ENCODE peak calls at places on chromosomes 12 and 14, in six cellular contexts. C is tibial nerve, O is SK-N-SH, A is A549, E is ovary, G is transverse colon. J is an unnamed sample.
A peak's percentile ranks its signal among the peaks of the same experiment; 100 is the strongest.

GRCh38 chr12:78018146-78018910 is 187.6 kb downstream of the NAV3 start:
- DNase-seq in O (no peak), C (no peak), E (no peak), A (no peak), G (no peak), J (peak; percentile 70)

GRCh38 chr12:46499901-46500300 is 127.3 kb upstream of the SLC38A2 start:
- DNase-seq in C (no peak), A (no peak), G (no peak), E (no peak), O (no peak), J (no peak)

GRCh38 chr12:105420046-105420445 is 89.6 kb downstream of the C12orf75 start:
- DNase-seq in O (no peak), G (no peak), C (no peak), E (no peak), A (no peak), J (no peak)

GRCh38 chr14:20327005-20327869 is 5.8 kb downstream of the CCNB1IP1 start:
- DNase-seq in O (peak; percentile 55), A (peak; percentile 74), E (no peak), C (no peak), G (no peak), J (no peak)

GRCh38 chr12:10191865-10192264 is 13.0 kb downstream of the TMEM52B start:
- DNase-seq in C (no peak), E (no peak), O (no peak), A (no peak), G (no peak), J (no peak)

GRCh38 chr14:64910847-64911495 is 3.3 kb upstream of the CHURC1 start:
- DNase-seq in G (no peak), C (no peak), E (no peak), O (peak; percentile 35), A (peak; percentile 60), J (no peak)

GRCh38 chr14:85529803-85530574 is at the start of gene FLRT2:
- DNase-seq in G (no peak), O (no peak), A (peak; percentile 64), C (peak; percentile 82), E (peak; percentile 69), J (peak; percentile 74)

GRCh38 chr14:105388110-105388951 is 10.0 kb upstream of the TEX22 start:
- DNase-seq in A (no peak), O (no peak), G (no peak), C (no peak), E (no peak), J (no peak)

GRCh38 chr12:1509703-1510395 is 84.5 kb downstream of the FBXL14 start:
- DNase-seq in E (no peak), G (no peak), A (no peak), C (no peak), O (no peak), J (peak; percentile 46)

GRCh38 chr12:24226745-24227350 is 277.4 kb upstream of the SOX5 start:
- DNase-seq in O (no peak), C (no peak), E (no peak), G (no peak), A (peak; percentile 22), J (no peak)

GRCh38 chr12:80460972-80461371 is 16.9 kb downstream of the PTPRQ start:
- DNase-seq in E (no peak), O (no peak), C (no peak), A (no peak), G (no peak), J (no peak)

GRCh38 chr14:94676495-94677238 is 64.5 kb downstream of the SERPINA3 start:
- DNase-seq in O (no peak), C (peak; percentile 5), A (no peak), G (no peak), E (no peak), J (peak; percentile 30)

GRCh38 chr12:119341988-119342387 is 7.5 kb downstream of the CCDC60 start:
- DNase-seq in C (no peak), A (no peak), G (no peak), E (no peak), O (no peak), J (no peak)

GRCh38 chr12:108653082-108653516 is 19.4 kb upstream of the SELPLG start:
- DNase-seq in E (no peak), C (no peak), G (no peak), A (no peak), O (no peak), J (no peak)

GRCh38 chr14:97180304-97181200 is 383.4 kb downstream of the VRK1 start:
- DNase-seq in G (no peak), A (peak; percentile 76), C (no peak), E (no peak), O (no peak), J (no peak)

GRCh38 chr12:58727526-58727925 is 192.8 kb downstream of the LRIG3 start:
- DNase-seq in E (no peak), A (no peak), G (no peak), C (no peak), O (no peak), J (no peak)

GRCh38 chr14:72781476-72782181 is 112.3 kb downstream of the DPF3 start:
- DNase-seq in O (no peak), C (no peak), A (peak; percentile 51), E (no peak), G (no peak), J (no peak)

GRCh38 chr12:14714437-14714836 is 18.0 kb upstream of the GUCY2C start:
- DNase-seq in G (no peak), E (no peak), C (no peak), A (no peak), O (no peak), J (no peak)

GRCh38 chr12:93243689-93244513 is 133.8 kb upstream of the NUDT4 start:
- DNase-seq in A (peak; percentile 42), O (peak; percentile 12), E (peak; percentile 57), G (peak; percentile 56), C (no peak), J (peak; percentile 73)

GRCh38 chr14:93019970-93020369 is 95.8 kb downstream of the ITPK1 start:
- DNase-seq in E (no peak), C (no peak), O (no peak), G (no peak), A (no peak), J (peak; percentile 79)

GRCh38 chr12:109741286-109741969 is 27.8 kb downstream of the FAM222A start:
- DNase-seq in C (peak; percentile 3), E (peak; percentile 12), O (peak; percentile 24), A (no peak), G (no peak), J (peak; percentile 43)

GRCh38 chr12:70854138-70854537 is 66.4 kb downstream of the PTPRR start:
- DNase-seq in G (no peak), C (no peak), A (no peak), O (no peak), E (no peak), J (no peak)

GRCh38 chr14:88559852-88560251 is 3.0 kb upstream of the ZC3H14 start:
- DNase-seq in E (no peak), O (peak; percentile 41), C (no peak), G (no peak), A (peak; percentile 74), J (no peak)

GRCh38 chr14:21287166-21287565 is 7.3 kb downstream of the RPGRIP1 start:
- DNase-seq in E (no peak), O (no peak), G (no peak), A (no peak), C (no peak), J (no peak)

GRCh38 chr12:89192419-89192818 is 159.9 kb downstream of the DUSP6 start:
- DNase-seq in O (no peak), E (no peak), G (no peak), C (no peak), A (peak; percentile 85), J (no peak)
- H3K27ac ChIP-seq in O (no peak overlapping the region), E (no peak overlapping the region), G (no peak overlapping the region), C (no peak overlapping the region), A (peak overlapping the region; percentile 52), J (no peak overlapping the region)

DNA sequence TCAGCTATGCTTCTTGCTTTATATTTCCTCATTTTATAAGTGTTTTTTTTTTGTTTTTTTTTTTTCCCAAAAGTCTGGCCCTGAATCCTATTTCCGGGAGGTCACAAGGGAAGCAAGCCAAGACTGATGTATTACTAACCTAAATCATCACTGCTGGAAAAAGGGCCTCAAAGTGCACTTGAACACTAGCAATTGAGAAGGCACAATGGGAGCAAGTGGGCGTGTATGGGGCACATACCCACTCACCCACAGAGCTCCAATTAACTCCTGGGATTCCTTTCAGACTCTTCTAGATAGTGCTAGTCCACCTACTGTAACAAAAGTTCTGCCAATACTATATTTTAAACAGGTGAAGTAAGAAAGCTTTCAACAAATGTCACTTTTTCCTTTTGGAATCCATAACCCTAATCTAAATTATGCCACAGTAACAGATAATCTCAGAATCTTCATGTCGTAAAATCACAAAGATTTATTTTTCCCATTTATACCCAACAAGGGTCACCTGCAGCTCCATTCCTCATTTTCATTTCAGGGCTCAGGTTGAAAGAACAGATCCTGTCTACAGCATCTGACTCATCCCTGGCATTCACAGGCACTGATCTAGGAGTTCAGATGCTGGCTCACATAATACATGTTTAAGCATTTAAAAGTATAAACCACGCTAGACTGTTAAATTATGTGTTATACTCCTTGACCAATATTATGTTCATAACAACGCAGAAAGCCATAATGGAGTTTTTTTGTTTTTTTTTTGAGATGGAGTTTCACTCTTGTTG is 58.5 kb downstream of the STON2 start:
- DNase-seq in A (no peak), G (no peak), E (no peak), O (no peak), C (no peak), J (no peak)
- TF ChIP-seq EP300 in A (no peak), G (no peak), E (no peak), O (no peak), C (no peak), J (no peak)

DNA sequence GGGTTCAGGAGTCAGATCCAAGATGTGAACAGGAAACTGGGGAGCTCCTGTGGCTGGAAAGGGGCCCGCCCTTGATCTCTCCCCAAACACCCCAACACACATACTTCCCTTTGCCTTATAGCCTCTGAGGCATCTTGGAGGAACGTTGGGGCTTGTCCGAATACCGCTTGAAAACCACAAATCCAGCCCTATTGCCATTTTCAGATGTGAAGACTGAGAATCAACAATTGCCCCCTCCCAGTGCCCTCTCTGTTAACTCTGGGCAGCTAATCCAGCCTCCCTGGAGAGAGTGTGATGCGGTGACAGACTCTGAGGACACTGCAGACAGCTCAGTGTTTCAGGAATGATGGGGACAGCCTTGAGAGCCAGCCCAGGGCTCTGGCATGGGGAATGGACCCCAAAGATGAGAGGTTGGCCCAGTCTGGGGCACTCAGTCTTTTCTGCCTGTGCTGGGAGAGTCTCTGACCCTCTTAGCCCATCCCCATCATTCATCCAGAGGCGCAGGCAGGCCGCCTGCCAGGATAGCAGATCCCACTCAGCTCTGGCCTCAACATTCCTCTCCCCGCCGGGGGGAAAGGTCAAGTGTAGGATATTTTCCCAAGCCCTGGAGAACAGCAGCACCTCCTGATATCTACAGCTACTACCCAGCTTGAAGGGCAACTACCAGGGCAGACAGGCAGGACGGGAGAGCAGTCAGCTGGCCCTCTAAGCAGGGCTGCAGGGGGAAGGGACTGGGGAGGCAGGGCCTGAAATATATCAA is 24.6 kb upstream of the LTBP2 start:
- DNase-seq in C (no peak), G (no peak), E (no peak), A (no peak), O (no peak), J (no peak)
- H3K4me3 ChIP-seq in C (no peak overlapping the region), G (no peak overlapping the region), E (no peak overlapping the region), A (no peak overlapping the region), O (no peak overlapping the region), J (no peak overlapping the region)

DNA sequence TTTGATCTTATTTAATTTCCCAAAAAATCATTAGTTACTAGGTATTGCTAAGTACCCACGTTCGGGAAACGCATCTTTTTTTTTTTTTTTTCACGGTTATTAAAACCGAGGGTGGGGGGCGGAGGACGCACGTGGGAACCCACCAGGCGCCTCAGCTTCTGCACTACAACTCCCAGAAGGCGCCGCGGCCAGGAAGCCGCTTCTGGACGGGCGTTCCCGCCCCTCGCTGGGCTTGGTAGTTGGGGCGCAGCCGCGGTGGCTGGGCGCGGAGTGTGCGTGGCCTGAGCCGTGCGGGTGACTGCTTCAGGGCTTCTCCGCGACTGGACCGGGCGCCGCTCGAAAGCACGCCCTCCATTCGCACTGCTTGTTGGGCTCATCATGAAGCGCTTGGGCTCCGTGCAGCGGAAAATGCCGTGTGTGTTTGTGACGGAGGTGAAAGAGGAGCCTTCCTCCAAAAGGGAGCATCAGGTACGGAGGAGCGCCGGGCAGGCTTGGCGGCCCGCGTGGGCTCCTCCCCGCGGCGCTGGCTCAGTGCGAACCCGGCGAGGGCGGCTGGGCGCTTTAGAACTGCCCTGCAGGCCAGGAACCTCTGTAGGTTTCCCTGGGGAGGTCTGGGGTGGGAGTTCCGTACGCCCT is 6.2 kb upstream of the C12orf50 start:
- DNase-seq in A (peak; percentile 90), E (peak; percentile 90), C (peak; percentile 75), G (peak; percentile 91), O (peak; percentile 91), J (peak; percentile 93)
- H3K27ac ChIP-seq in A (peak overlapping the region; percentile 80), E (peak overlapping the region; percentile 62), C (peak overlapping the region; percentile 81), G (peak overlapping the region; percentile 86), O (peak overlapping the region; percentile 56), J (peak overlapping the region; percentile 84)